ENCODE peak calls at places on chromosomes 4 and X, in five cellular contexts. J, T, S, H and B are unnamed samples.
A peak's percentile ranks its signal among the peaks of the same experiment; 100 is the strongest.

GRCh38 chrX:153669174-153669890 is 4.3 kb downstream of the PNCK start:
- DNase-seq in T (no peak), H (no peak), S (peak; percentile 61), J (peak; percentile 60), B (no peak)

GRCh38 chr4:7677799-7678301 is 243.1 kb upstream of the PSAPL1 start:
- DNase-seq in H (no peak), J (no peak), T (no peak), S (no peak), B (no peak)

GRCh38 chr4:85759392-85759791 is 284.4 kb downstream of the ARHGAP24 start:
- DNase-seq in H (no peak), J (no peak), T (no peak), S (no peak), B (no peak)

GRCh38 chrX:39477438-39478120 is 620.2 kb downstream of the BCOR start:
- DNase-seq in S (peak; percentile 88), J (peak; percentile 51), T (no peak), H (peak; percentile 81), B (peak; percentile 81)

GRCh38 chrX:104307341-104307740 is 52.6 kb upstream of the ESX1 start:
- DNase-seq in T (no peak), S (no peak), H (no peak), J (no peak), B (no peak)

GRCh38 chrX:10529344-10529743 is 91.0 kb downstream of the MID1 start:
- DNase-seq in S (no peak), J (no peak), T (peak; percentile 60), H (peak; percentile 18), B (no peak)

GRCh38 chrX:50814701-50815476 is 895 bp upstream of the SHROOM4 start:
- DNase-seq in S (no peak), J (no peak), H (peak; percentile 68), T (peak; percentile 31), B (no peak)

GRCh38 chr4:148445903-148446261 is 3.7 kb upstream of the NR3C2 start:
- DNase-seq in T (no peak), J (peak; percentile 27), S (no peak), H (no peak), B (no peak)

GRCh38 chr4:38131371-38132139 is 171.4 kb downstream of the PTTG2 start:
- DNase-seq in T (no peak), S (peak; percentile 77), J (peak; percentile 90), H (peak; percentile 65), B (no peak)

GRCh38 chr4:41633321-41633720 is 95.4 kb downstream of the LIMCH1 start:
- DNase-seq in T (no peak), H (no peak), J (no peak), S (no peak), B (no peak)
- H2AK5ac ChIP-seq in T (no peak overlapping the region), H (no peak overlapping the region), J (no peak overlapping the region), S (no peak overlapping the region), B (no peak overlapping the region)

GRCh38 chr4:168794881-168795280 is 215.2 kb downstream of the CBR4 start:
- DNase-seq in S (no peak), J (no peak), T (no peak), H (peak; percentile 55), B (no peak)

GRCh38 chr4:168795346-168795745 is 214.7 kb downstream of the CBR4 start:
- DNase-seq in J (no peak), H (no peak), S (no peak), T (no peak), B (no peak)

GRCh38 chr4:168797176-168797575 is 212.9 kb downstream of the CBR4 start:
- DNase-seq in S (no peak), J (no peak), T (peak; percentile 94), H (peak; percentile 91), B (no peak)

GRCh38 chr4:168797738-168798375 is 212.2 kb downstream of the CBR4 start:
- DNase-seq in T (no peak), J (peak; percentile 67), S (no peak), H (peak; percentile 8), B (no peak)

GRCh38 chr4:168796362-168797106 is 213.5 kb downstream of the CBR4 start:
- DNase-seq in J (no peak), H (peak; percentile 81), T (peak; percentile 88), S (no peak), B (no peak)
- H2AK5ac ChIP-seq in J (no peak overlapping the region), H (no peak overlapping the region), T (peak overlapping the region; percentile 95), S (no peak overlapping the region), B (no peak overlapping the region)

GRCh38 chr4:24800273-24800880 is 5.0 kb downstream of the SOD3 start:
- DNase-seq in J (peak; percentile 5), S (no peak), T (no peak), H (no peak), B (peak; percentile 59)

GRCh38 chr4:24799544-24800272 is 4.3 kb downstream of the SOD3 start:
- DNase-seq in T (no peak), H (no peak), S (no peak), J (peak; percentile 8), B (no peak)

GRCh38 chr4:24801136-24801855 is 5.9 kb downstream of the SOD3 start:
- DNase-seq in J (no peak), S (no peak), H (no peak), T (no peak), B (peak; percentile 43)

GRCh38 chr4:24798036-24798610 is 2.8 kb downstream of the SOD3 start:
- DNase-seq in H (no peak), J (no peak), T (no peak), S (no peak), B (peak; percentile 33)

DNA sequence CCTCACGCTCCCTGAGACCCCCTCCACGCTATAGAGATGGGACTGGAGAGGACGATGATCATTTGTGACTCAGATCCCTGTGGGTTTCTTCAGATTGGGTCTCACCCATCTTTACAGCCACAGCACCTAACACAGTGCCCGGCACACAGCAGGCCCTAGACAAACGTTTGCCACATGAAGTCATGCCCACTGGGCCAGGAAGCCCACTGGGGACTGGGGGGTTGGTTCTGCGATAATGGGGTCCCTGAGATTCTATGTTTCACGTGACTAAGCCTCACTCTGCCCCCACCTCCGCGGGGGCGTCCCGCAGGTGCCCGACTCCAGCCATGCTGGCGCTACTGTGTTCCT is 3.8 kb downstream of the SOD3 start:
- DNase-seq in H (no peak), S (no peak), J (no peak), T (no peak), B (no peak)
- H2AK5ac ChIP-seq in H (no peak overlapping the region), S (no peak overlapping the region), J (no peak overlapping the region), T (no peak overlapping the region), B (no peak overlapping the region)

DNA sequence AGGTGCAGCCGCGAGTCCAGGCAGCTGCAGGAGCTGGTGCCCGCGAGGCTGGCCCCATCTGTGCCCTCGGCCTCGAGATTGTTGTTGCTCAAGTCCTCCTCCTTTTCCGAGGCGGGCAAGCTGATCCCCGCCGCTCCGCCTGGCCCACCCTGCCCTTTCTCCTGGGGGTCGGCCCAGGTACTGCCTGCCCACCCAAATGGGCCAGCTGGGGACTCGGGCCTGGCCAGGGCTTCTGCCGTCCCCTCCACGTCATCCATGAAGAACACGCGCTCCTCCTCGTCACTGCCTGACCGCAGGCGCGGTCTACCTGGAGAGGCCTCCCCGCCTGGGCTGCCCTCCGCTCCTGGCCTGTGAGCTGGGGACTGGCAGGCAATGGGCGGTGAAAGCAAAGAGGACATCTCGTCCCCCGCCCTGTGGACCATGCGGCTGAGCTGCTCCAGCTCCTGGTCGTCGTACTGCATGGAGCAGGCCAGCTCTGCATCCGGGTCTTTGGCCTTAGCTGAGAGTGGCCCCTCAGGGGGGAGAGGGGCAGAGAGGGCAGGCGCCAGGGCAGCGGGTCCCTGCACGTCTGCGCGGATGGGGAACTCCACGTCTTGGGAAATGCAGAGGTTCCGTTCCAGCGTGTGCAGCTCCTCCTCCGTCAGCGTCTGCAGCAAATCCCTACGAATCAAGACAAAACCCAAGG is 43.1 kb upstream of the MXD4 start:
- DNase-seq in S (no peak), H (no peak), T (no peak), J (no peak), B (no peak)
- H2AK5ac ChIP-seq in S (no peak overlapping the region), H (no peak overlapping the region), T (no peak overlapping the region), J (no peak overlapping the region), B (no peak overlapping the region)

GRCh38 chrX:48896611-48897011 is 957 bp downstream of the TIMM17B start:
- DNase-seq in J (peak; percentile 54), S (no peak), H (peak; percentile 71), T (no peak), B (no peak)
- H2AK5ac ChIP-seq in J (no peak overlapping the region), S (no peak overlapping the region), H (no peak overlapping the region), T (no peak overlapping the region), B (no peak overlapping the region)

DNA sequence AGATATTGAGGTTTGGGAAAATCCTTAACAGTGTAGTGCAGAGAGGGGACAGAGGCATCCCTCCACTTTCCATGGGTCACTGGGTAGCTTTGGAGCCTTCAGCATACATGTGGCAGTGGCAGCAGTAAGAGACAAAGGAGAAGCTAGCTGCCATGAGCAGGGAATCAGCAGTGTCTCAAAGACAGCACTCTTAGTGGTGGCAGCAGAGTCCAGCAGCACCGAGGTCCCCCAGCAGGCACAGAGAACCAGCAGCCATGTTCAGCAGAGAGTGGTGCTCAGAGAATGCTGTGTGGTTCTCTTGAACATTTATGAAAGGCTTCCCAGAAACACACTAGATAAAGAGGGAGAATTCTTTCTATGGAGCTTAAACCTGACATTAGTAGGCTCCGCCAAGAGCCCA is 308.5 kb downstream of the CENPC start:
- DNase-seq in J (peak; percentile 13), S (peak; percentile 31), T (no peak), H (no peak), B (no peak)
- H2AK5ac ChIP-seq in J (no peak overlapping the region), S (no peak overlapping the region), T (no peak overlapping the region), H (no peak overlapping the region), B (no peak overlapping the region)

GRCh38 chr4:39977489-39978377 is at the start of gene PDS5A:
- DNase-seq in H (peak; percentile 88), J (peak; percentile 96), T (peak; percentile 84), S (peak; percentile 88), B (peak; percentile 90)
- H2AK5ac ChIP-seq in H (no peak within 1 kb of the TSS), J (no peak within 1 kb of the TSS), T (no peak within 1 kb of the TSS), S (no peak within 1 kb of the TSS), B (no peak within 1 kb of the TSS)